ENCODE peak calls at places on chromosomes 5 and 9, in five cellular contexts. One of them, this sample, is unnamed.
A peak's percentile ranks its signal among the peaks of the same experiment; 100 is the strongest.

GRCh38 chr9:132074736-132075135 is 4.9 kb downstream of the MED27 start:
- DNase-seq in aorta: no peak
- DNase-seq in astrocyte of the hippocampus: peak; percentile 84
- DNase-seq in natural killer cell: no peak
- DNase-seq in HFF-Myc: no peak
- DNase-seq in this sample: no peak

GRCh38 chr5:134554319-134555222 is 29.1 kb downstream of the JADE2 start:
- DNase-seq in aorta: peak; percentile 81
- DNase-seq in astrocyte of the hippocampus: peak; percentile 50
- DNase-seq in natural killer cell: peak; percentile 28
- DNase-seq in HFF-Myc: peak; percentile 95
- DNase-seq in this sample: peak; percentile 83

GRCh38 chr5:64670277-64670676 is 20.0 kb upstream of the SHISAL2B start:
- DNase-seq in aorta: no peak
- DNase-seq in astrocyte of the hippocampus: no peak
- DNase-seq in natural killer cell: no peak
- DNase-seq in HFF-Myc: no peak
- DNase-seq in this sample: no peak

GRCh38 chr5:71637133-71637532 is 50.0 kb downstream of the MCCC2 start:
- DNase-seq in aorta: no peak
- DNase-seq in astrocyte of the hippocampus: no peak
- DNase-seq in natural killer cell: no peak
- DNase-seq in HFF-Myc: no peak
- DNase-seq in this sample: no peak

GRCh38 chr9:34862043-34862442 is 96.0 kb upstream of the PHF24 start:
- DNase-seq in aorta: no peak
- DNase-seq in astrocyte of the hippocampus: no peak
- DNase-seq in natural killer cell: no peak
- DNase-seq in HFF-Myc: no peak
- DNase-seq in this sample: no peak

GRCh38 chr9:11618241-11618805 is 1005.5 kb upstream of the PTPRD start:
- DNase-seq in aorta: no peak
- DNase-seq in astrocyte of the hippocampus: no peak
- DNase-seq in natural killer cell: no peak
- DNase-seq in HFF-Myc: no peak
- DNase-seq in this sample: no peak

GRCh38 chr5:33755216-33755615 is 136.6 kb downstream of the ADAMTS12 start:
- DNase-seq in aorta: no peak
- DNase-seq in astrocyte of the hippocampus: no peak
- DNase-seq in natural killer cell: no peak
- DNase-seq in HFF-Myc: no peak
- DNase-seq in this sample: no peak

GRCh38 chr9:108580021-108580439 is 275.8 kb downstream of the ACTL7B start:
- DNase-seq in aorta: no peak
- DNase-seq in astrocyte of the hippocampus: peak; percentile 36
- DNase-seq in natural killer cell: no peak
- DNase-seq in HFF-Myc: no peak
- DNase-seq in this sample: no peak

GRCh38 chr9:38227061-38227540 is 158.1 kb upstream of the SHB start:
- DNase-seq in aorta: no peak
- DNase-seq in astrocyte of the hippocampus: peak; percentile 87
- DNase-seq in natural killer cell: peak; percentile 76
- DNase-seq in HFF-Myc: peak; percentile 45
- DNase-seq in this sample: no peak

GRCh38 chr9:23821400-23822181 is 4.4 kb downstream of the ELAVL2 start:
- DNase-seq in aorta: peak; percentile 75
- DNase-seq in astrocyte of the hippocampus: peak; percentile 54
- DNase-seq in natural killer cell: no peak
- DNase-seq in HFF-Myc: no peak
- DNase-seq in this sample: no peak